ENCODE peak calls at places on chromosomes 1 and 21, in seven cellular contexts. P is prostate gland, F is astrocyte of the spinal cord, V is WTC11, L is occipital lobe, C is aorta, Z is heart left ventricle. B is an unnamed sample.

GRCh38 chr1:205257735-205258134 is 30.0 kb downstream of the TMCC2 start:
- DNase-seq in Z (no peak), C (no peak), P (no peak), V (no peak), L (no peak), F (no peak), B (no peak)

GRCh38 chr1:23544444-23545389 is 13.7 kb upstream of the E2F2 start:
- DNase-seq in C (peak), Z (peak), L (peak), F (peak), P (peak), V (peak), B (peak)

GRCh38 chr1:15950302-15950701 is 25.6 kb downstream of the ZBTB17 start:
- DNase-seq in P (no peak), Z (no peak), F (no peak), V (no peak), C (no peak), L (no peak), B (no peak)

GRCh38 chr1:167538657-167539056 is 14.9 kb downstream of the CREG1 start:
- DNase-seq in V (peak), Z (no peak), L (no peak), P (no peak), F (no peak), C (no peak), B (no peak)

GRCh38 chr1:226628624-226629155 is 80.1 kb downstream of the STUM start:
- DNase-seq in C (peak), Z (no peak), L (no peak), P (no peak), V (no peak), F (no peak), B (no peak)

GRCh38 chr1:16294219-16295212 is 57.5 kb upstream of the CPLANE2 start:
- DNase-seq in V (no peak), P (no peak), C (no peak), Z (no peak), F (no peak), L (no peak), B (no peak)

GRCh38 chr1:54996359-54996868 is 2.3 kb upstream of the BSND start:
- DNase-seq in F (peak), P (peak), C (peak), Z (peak), L (peak), V (peak), B (peak)

GRCh38 chr1:151584278-151584677 is 27.6 kb upstream of the SNX27 start:
- DNase-seq in C (no peak), L (no peak), P (peak), F (no peak), V (no peak), Z (no peak), B (no peak)

GRCh38 chr1:46425740-46426139 is 31.6 kb downstream of the FAAH start:
- DNase-seq in Z (peak), F (no peak), V (no peak), L (no peak), P (no peak), C (no peak), B (no peak)

GRCh38 chr1:116680752-116681151 is 13.2 kb upstream of the IGSF3 start:
- DNase-seq in F (no peak), L (no peak), P (no peak), V (no peak), C (no peak), Z (no peak), B (no peak)

GRCh38 chr1:7993593-7994479 is 32.3 kb downstream of the ERRFI1 start:
- DNase-seq in C (no peak), Z (no peak), V (no peak), F (peak), L (no peak), P (no peak), B (peak)

GRCh38 chr1:93672069-93672468 is 9.6 kb downstream of the BCAR3 start:
- DNase-seq in L (no peak), C (peak), V (no peak), Z (peak), P (no peak), F (peak), B (peak)

GRCh38 chr1:184085667-184086066 is 34.1 kb downstream of the TSEN15 start:
- DNase-seq in Z (no peak), P (no peak), C (no peak), V (no peak), L (no peak), F (no peak), B (no peak)

GRCh38 chr1:23593042-23593521 is 33.8 kb upstream of the ID3 start:
- DNase-seq in F (no peak), Z (no peak), V (no peak), P (peak), C (no peak), L (no peak), B (no peak)

GRCh38 chr1:152725261-152725660 is 17.3 kb downstream of the LCE4A start:
- DNase-seq in L (no peak), C (no peak), P (no peak), Z (no peak), F (no peak), V (no peak), B (no peak)

GRCh38 chr1:42736152-42736551 is 3.9 kb downstream of the CLDN19 start:
- DNase-seq in Z (no peak), V (peak), C (no peak), L (no peak), P (no peak), F (no peak), B (peak)

GRCh38 chr1:9872430-9873165 is 37.5 kb downstream of the CTNNBIP1 start:
- DNase-seq in F (peak), Z (no peak), V (no peak), L (no peak), P (no peak), C (no peak), B (peak)

GRCh38 chr21:33432496-33432895 is 29.3 kb downstream of the IFNGR2 start:
- DNase-seq in Z (no peak), L (peak), C (no peak), F (no peak), V (no peak), P (no peak), B (no peak)

GRCh38 chr1:25990702-25991395 is 7.0 kb downstream of the PAFAH2 start:
- DNase-seq in L (no peak), C (no peak), F (no peak), Z (no peak), V (no peak), P (no peak), B (no peak)

GRCh38 chr1:185804206-185804605 is 70.0 kb downstream of the HMCN1 start:
- DNase-seq in Z (no peak), V (no peak), P (no peak), L (no peak), C (no peak), F (peak), B (peak)

GRCh38 chr1:108117908-108118902 is 81.9 kb downstream of the SLC25A24 start:
- DNase-seq in C (peak), F (no peak), P (no peak), V (no peak), L (no peak), Z (no peak), B (peak)

GRCh38 chr21:45405819-45406762 is 1.1 kb downstream of the COL18A1 start:
- DNase-seq in P (no peak), C (peak), V (peak), Z (peak), L (no peak), F (peak), B (peak)

GRCh38 chr1:60367522-60367921 is 294.0 kb upstream of the C1orf87 start:
- DNase-seq in V (peak), C (no peak), Z (no peak), P (peak), F (no peak), L (no peak), B (no peak)

GRCh38 chr1:213119794-213120193 is 68.8 kb downstream of the RPS6KC1 start:
- DNase-seq in Z (no peak), C (no peak), V (no peak), P (no peak), L (no peak), F (no peak), B (no peak)

GRCh38 chr1:90850181-90850924 is 133.3 kb upstream of the BARHL2 start:
- DNase-seq in L (no peak), V (peak), F (no peak), Z (peak), P (no peak), C (peak), B (peak)

GRCh38 chr1:85296980-85297379 is 20.5 kb upstream of the BCL10 start:
- DNase-seq in Z (no peak), L (no peak), F (peak), V (no peak), P (no peak), C (no peak), B (peak)

B was measured in Daoy.